ENCODE peak calls at places on chromosomes 12 and 14, in four cellular contexts. H is activated CD4-positive, alpha-beta memory T cell treated with anti-CD3 and anti-CD28 coated beads, Interleukin-2, amount 10 ng/mL, durations not matched to agents 7 days and 5 days; J is mucosa of gallbladder; K is heart left ventricle. M is an unnamed sample.

GRCh38 chr14:91872011-91872476 is 4.7 kb upstream of the TC2N start:
- DNase-seq in H (peak; percentile 57), J (peak; percentile 84), K (no peak), M (peak; percentile 49)

GRCh38 chr14:70856851-70857498 is 47.7 kb upstream of the MAP3K9 start:
- DNase-seq in H (peak; percentile 43), J (no peak), K (no peak), M (no peak)

GRCh38 chr12:62757048-62757447 is 177.9 kb downstream of the PPM1H start:
- DNase-seq in H (no peak), J (no peak), K (no peak), M (no peak)

GRCh38 chr12:121128908-121129704 is 3.6 kb upstream of the P2RX7 start:
- DNase-seq in H (peak; percentile 93), J (peak; percentile 86), K (peak; percentile 91), M (peak; percentile 73)

GRCh38 chr12:132029503-132030300 is 80.0 kb downstream of the EP400 start:
- DNase-seq in H (no peak), J (no peak), K (no peak), M (no peak)

GRCh38 chr12:50862316-50862715 is 19.6 kb downstream of the TMPRSS12 start:
- DNase-seq in H (no peak), J (no peak), K (no peak), M (peak; percentile 6)

GRCh38 chr14:103311171-103311997 is 22.7 kb upstream of the EIF5 start:
- DNase-seq in H (no peak), J (no peak), K (no peak), M (no peak)

GRCh38 chr12:13203028-13203922 is 6.7 kb downstream of the EMP1 start:
- DNase-seq in H (no peak), J (no peak), K (peak; percentile 64), M (no peak)

GRCh38 chr12:111099186-111099585 is 178.8 kb upstream of the MYL2 start:
- DNase-seq in H (no peak), J (no peak), K (no peak), M (no peak)

GRCh38 chr14:77376380-77376770 is 519 bp downstream of the TMED8 start:
- DNase-seq in H (peak; percentile 47), J (peak; percentile 11), K (peak; percentile 30), M (peak; percentile 20)

GRCh38 chr12:96221391-96221790 is 27.2 kb downstream of the ELK3 start:
- DNase-seq in H (no peak), J (no peak), K (no peak), M (no peak)

GRCh38 chr14:52076334-52076733 is 7.5 kb upstream of the NID2 start:
- DNase-seq in H (no peak), J (peak; percentile 46), K (peak; percentile 39), M (no peak)

GRCh38 chr12:84976133-84976532 is 59.9 kb downstream of the TSPAN19 start:
- DNase-seq in H (no peak), J (no peak), K (no peak), M (no peak)

GRCh38 chr14:94180655-94181271 is 6.6 kb downstream of the PPP4R4 start:
- DNase-seq in H (no peak), J (no peak), K (no peak), M (peak; percentile 50)

M was measured in small intestine.